ENCODE peak calls at places on chromosome 9, in ten cellular contexts. I, P, R, B, J, H, S, L, W and Z are unnamed samples.

GRCh38 chr9:73176450-73176875 is 24.8 kb downstream of the ANXA1 start:
- DNase-seq in I (no peak), P (no peak), R (no peak), B (no peak), J (no peak), H (no peak), S (no peak), L (no peak), W (no peak), Z (peak; percentile 66)

GRCh38 chr9:80061940-80062339 is 490.2 kb downstream of the TLE4 start:
- DNase-seq in I (peak; percentile 77), P (no peak), R (peak; percentile 97), B (no peak), J (peak; percentile 25), H (no peak), S (no peak), L (no peak), W (peak; percentile 30), Z (no peak)

GRCh38 chr9:22214497-22215031 is 205.5 kb upstream of the CDKN2B start:
- DNase-seq in I (no peak), P (no peak), R (peak; percentile 77), B (no peak), J (no peak), H (no peak), S (no peak), L (no peak), W (no peak), Z (no peak)

GRCh38 chr9:135512904-135513303 is 8.3 kb upstream of the LCN1 start:
- DNase-seq in I (no peak), P (no peak), R (peak; percentile 6), B (no peak), J (no peak), H (peak; percentile 16), S (no peak), L (no peak), W (no peak), Z (no peak)

GRCh38 chr9:125600194-125600593 is 106.8 kb downstream of the MAPKAP1 start:
- DNase-seq in I (no peak), P (no peak), R (no peak), B (no peak), J (no peak), H (no peak), S (no peak), L (no peak), W (peak; percentile 62), Z (no peak)

GRCh38 chr9:134317431-134318414 is 8.5 kb upstream of the RXRA start:
- DNase-seq in I (no peak), P (no peak), R (peak; percentile 77), B (no peak), J (no peak), H (peak; percentile 38), S (peak; percentile 34), L (no peak), W (no peak), Z (no peak)

GRCh38 chr9:132575811-132576210 is 6.6 kb upstream of the BARHL1 start:
- DNase-seq in I (no peak), P (no peak), R (no peak), B (no peak), J (peak; percentile 4), H (no peak), S (no peak), L (no peak), W (no peak), Z (no peak)

GRCh38 chr9:132268725-132269352 is 85.9 kb downstream of the SETX start:
- DNase-seq in I (peak; percentile 32), P (peak; percentile 73), R (peak; percentile 67), B (peak; percentile 35), J (peak; percentile 81), H (peak; percentile 68), S (no peak), L (peak; percentile 44), W (peak; percentile 79), Z (peak; percentile 46)

GRCh38 chr9:12276451-12276850 is 416.7 kb upstream of the TYRP1 start:
- DNase-seq in I (no peak), P (no peak), R (no peak), B (no peak), J (no peak), H (no peak), S (no peak), L (no peak), W (no peak), Z (no peak)

GRCh38 chr9:96508227-96508940 is 58.4 kb downstream of the HABP4 start:
- DNase-seq in I (no peak), P (no peak), R (no peak), B (no peak), J (no peak), H (no peak), S (no peak), L (no peak), W (no peak), Z (no peak)

GRCh38 chr9:33473216-33473615 is 508 bp downstream of the NOL6 start:
- DNase-seq in I (no peak), P (no peak), R (no peak), B (no peak), J (no peak), H (no peak), S (no peak), L (no peak), W (no peak), Z (no peak)

GRCh38 chr9:18906656-18907395 is 126.2 kb downstream of the SAXO1 start:
- DNase-seq in I (no peak), P (no peak), R (peak; percentile 69), B (no peak), J (no peak), H (no peak), S (no peak), L (no peak), W (no peak), Z (no peak)

GRCh38 chr9:123928471-123929176 is 1.3 kb downstream of the DENND1A start:
- DNase-seq in I (no peak), P (no peak), R (peak; percentile 41), B (no peak), J (no peak), H (no peak), S (no peak), L (no peak), W (no peak), Z (no peak)

GRCh38 chr9:133807818-133808217 is 69.7 kb upstream of the SARDH start:
- DNase-seq in I (no peak), P (no peak), R (no peak), B (no peak), J (no peak), H (no peak), S (no peak), L (no peak), W (no peak), Z (no peak)

GRCh38 chr9:115157245-115157674 is 39.3 kb upstream of the TNC start:
- DNase-seq in I (no peak), P (no peak), R (peak; percentile 88), B (no peak), J (no peak), H (no peak), S (no peak), L (no peak), W (no peak), Z (peak; percentile 93)

GRCh38 chr9:89313842-89314241 is 2.8 kb downstream of the CKS2 start:
- DNase-seq in I (no peak), P (no peak), R (peak; percentile 46), B (no peak), J (no peak), H (no peak), S (no peak), L (no peak), W (no peak), Z (no peak)

GRCh38 chr9:136267261-136268111 is 21.9 kb upstream of the QSOX2 start:
- DNase-seq in I (peak; percentile 49), P (peak; percentile 87), R (peak; percentile 78), B (peak; percentile 65), J (peak; percentile 66), H (peak; percentile 88), S (peak; percentile 79), L (peak; percentile 73), W (no peak), Z (peak; percentile 99)

GRCh38 chr9:13382595-13382994 is 103.1 kb upstream of the MPDZ start:
- DNase-seq in I (no peak), P (no peak), R (no peak), B (no peak), J (no peak), H (no peak), S (no peak), L (no peak), W (no peak), Z (no peak)

GRCh38 chr9:98899399-98900056 is 44.2 kb upstream of the COL15A1 start:
- DNase-seq in I (peak; percentile 75), P (no peak), R (peak; percentile 91), B (no peak), J (no peak), H (no peak), S (no peak), L (no peak), W (peak; percentile 2), Z (no peak)

GRCh38 chr9:105138306-105138801 is 106.1 kb upstream of the SLC44A1 start:
- DNase-seq in I (no peak), P (no peak), R (no peak), B (no peak), J (no peak), H (no peak), S (no peak), L (no peak), W (no peak), Z (no peak)

GRCh38 chr9:134066546-134066922 is 1.3 kb downstream of the BRD3 start:
- DNase-seq in I (no peak), P (no peak), R (peak; percentile 29), B (no peak), J (peak; percentile 15), H (no peak), S (no peak), L (no peak), W (no peak), Z (peak; percentile 59)

GRCh38 chr9:23229764-23230434 is 596.1 kb downstream of the ELAVL2 start:
- DNase-seq in I (no peak), P (no peak), R (no peak), B (no peak), J (no peak), H (no peak), S (no peak), L (no peak), W (no peak), Z (no peak)

GRCh38 chr9:70902705-70903131 is 218.7 kb downstream of the TRPM3 start:
- DNase-seq in I (peak; percentile 83), P (no peak), R (peak; percentile 96), B (no peak), J (peak; percentile 89), H (no peak), S (no peak), L (no peak), W (no peak), Z (peak; percentile 78)

GRCh38 chr9:101977614-101978210 is 239.3 kb upstream of the GRIN3A start:
- DNase-seq in I (no peak), P (no peak), R (peak; percentile 12), B (no peak), J (peak; percentile 9), H (no peak), S (no peak), L (no peak), W (no peak), Z (peak; percentile 20)

GRCh38 chr9:26945591-26945990 is 1.5 kb downstream of the PLAA start:
- DNase-seq in I (no peak), P (no peak), R (no peak), B (no peak), J (no peak), H (no peak), S (no peak), L (no peak), W (no peak), Z (no peak)

GRCh38 chr9:69637801-69638200 is 34.4 kb downstream of the APBA1 start:
- DNase-seq in I (no peak), P (no peak), R (peak; percentile 72), B (no peak), J (no peak), H (no peak), S (no peak), L (no peak), W (no peak), Z (peak; percentile 46)

GRCh38 chr9:34996905-34997279 is 7.3 kb downstream of the DNAJB5 start:
- DNase-seq in I (no peak), P (no peak), R (no peak), B (no peak), J (no peak), H (peak; percentile 67), S (no peak), L (no peak), W (no peak), Z (no peak)

GRCh38 chr9:121772600-121773285 is 121.3 kb downstream of the DAB2IP start:
- DNase-seq in I (no peak), P (no peak), R (no peak), B (no peak), J (no peak), H (peak; percentile 45), S (peak; percentile 34), L (no peak), W (no peak), Z (no peak)